ENCODE peak calls at places on chromosomes 13 and 19, in seven cellular contexts. J is tibial artery, I is right cardiac atrium, Z is upper lobe of right lung, B is ovary, W is psoas muscle, U is PC-9. P is an unnamed sample.
A peak's percentile ranks its signal among the peaks of the same experiment; 100 is the strongest.

GRCh38 chr19:12749938-12750521 is 1.6 kb upstream of the BEST2 start:
- DNase-seq in J (no peak), I (no peak), Z (no peak), B (no peak), W (no peak), U (no peak), P (peak; percentile 50)

GRCh38 chr19:19677579-19677978 is 8.9 kb downstream of the ZNF101 start:
- DNase-seq in J (no peak), I (no peak), Z (no peak), B (no peak), W (no peak), U (no peak), P (no peak)

GRCh38 chr13:71661921-71662320 is 205.1 kb downstream of the DACH1 start:
- DNase-seq in J (no peak), I (no peak), Z (no peak), B (no peak), W (no peak), U (no peak), P (no peak)

GRCh38 chr19:40200352-40201099 is 9.3 kb downstream of the MAP3K10 start:
- DNase-seq in J (no peak), I (no peak), Z (no peak), B (no peak), W (no peak), U (no peak), P (no peak)

GRCh38 chr19:17107546-17108452 is 32.2 kb downstream of the MYO9B start:
- DNase-seq in J (peak; percentile 96), I (peak; percentile 97), Z (peak; percentile 78), B (peak; percentile 70), W (peak; percentile 93), U (peak; percentile 99), P (no peak)

GRCh38 chr13:67147257-67148218 is 82.6 kb downstream of the PCDH9 start:
- DNase-seq in J (no peak), I (no peak), Z (no peak), B (no peak), W (no peak), U (no peak), P (no peak)

GRCh38 chr13:30339721-30340366 is 32.5 kb upstream of the KATNAL1 start:
- DNase-seq in J (no peak), I (no peak), Z (no peak), B (peak; percentile 67), W (no peak), U (no peak), P (no peak)

GRCh38 chr13:44132710-44133109 is 240.9 kb upstream of the SERP2 start:
- DNase-seq in J (peak; percentile 80), I (peak; percentile 80), Z (peak; percentile 87), B (no peak), W (peak; percentile 75), U (peak; percentile 36), P (no peak)

GRCh38 chr13:28805193-28805819 is 14.8 kb upstream of the MTUS2 start:
- DNase-seq in J (no peak), I (peak; percentile 24), Z (no peak), B (no peak), W (no peak), U (no peak), P (peak; percentile 42)

GRCh38 chr19:38057954-38058690 is 151.1 kb downstream of the SIPA1L3 start:
- DNase-seq in J (no peak), I (no peak), Z (peak; percentile 87), B (no peak), W (no peak), U (peak; percentile 93), P (peak; percentile 65)

GRCh38 chr19:8698433-8699063 is at the start of gene ACTL9:
- DNase-seq in J (no peak), I (no peak), Z (no peak), B (no peak), W (no peak), U (no peak), P (no peak)

GRCh38 chr13:58792854-58793253 is 1161.3 kb downstream of the PCDH17 start:
- DNase-seq in J (no peak), I (no peak), Z (no peak), B (no peak), W (no peak), U (no peak), P (no peak)

GRCh38 chr13:23794267-23795161 is 94.7 kb downstream of the MIPEP start:
- DNase-seq in J (no peak), I (no peak), Z (no peak), B (no peak), W (no peak), U (peak; percentile 69), P (no peak)

GRCh38 chr13:101919541-101920306 is 467.2 kb downstream of the ITGBL1 start:
- DNase-seq in J (no peak), I (peak; percentile 18), Z (no peak), B (no peak), W (no peak), U (no peak), P (no peak)

GRCh38 chr19:41031926-41032325 is 40.8 kb downstream of the CYP2B6 start:
- DNase-seq in J (no peak), I (no peak), Z (no peak), B (no peak), W (no peak), U (peak; percentile 91), P (no peak)

GRCh38 chr13:112893570-112894422 is 75.2 kb upstream of the MCF2L start:
- DNase-seq in J (no peak), I (peak; percentile 38), Z (no peak), B (no peak), W (no peak), U (no peak), P (peak; percentile 38)

GRCh38 chr19:30545752-30546151 is 173.6 kb downstream of the ZNF536 start:
- DNase-seq in J (no peak), I (no peak), Z (no peak), B (no peak), W (no peak), U (no peak), P (no peak)

GRCh38 chr19:13788991-13789390 is 6.3 kb upstream of the ZSWIM4 start:
- DNase-seq in J (peak; percentile 58), I (peak; percentile 47), Z (no peak), B (no peak), W (no peak), U (no peak), P (no peak)

GRCh38 chr19:41705393-41706174 is 2.8 kb upstream of the CEACAM5 start:
- DNase-seq in J (no peak), I (no peak), Z (peak; percentile 72), B (no peak), W (no peak), U (no peak), P (peak; percentile 21)

GRCh38 chr19:27822336-27822735 is 1390.6 kb downstream of the UQCRFS1 start:
- DNase-seq in J (no peak), I (no peak), Z (no peak), B (no peak), W (no peak), U (no peak), P (no peak)

GRCh38 chr19:38793186-38793585 is 4.2 kb downstream of the LGALS7B start:
- DNase-seq in J (no peak), I (no peak), Z (no peak), B (no peak), W (no peak), U (peak; percentile 48), P (no peak)

GRCh38 chr19:2242811-2243210 is 6.2 kb downstream of the SF3A2 start:
- DNase-seq in J (no peak), I (no peak), Z (no peak), B (no peak), W (no peak), U (no peak), P (no peak)
- H3K4me1 ChIP-seq in J (peaks cover 55% of the 10 kb centered on the region), I (peaks cover 17% of the 10 kb centered on the region), Z (peaks cover 55% of the 10 kb centered on the region), B (peaks cover 19% of the 10 kb centered on the region), W (peaks cover 63% of the 10 kb centered on the region), U (peaks cover 12% of the 10 kb centered on the region), P (peaks cover 17% of the 10 kb centered on the region)

DNA sequence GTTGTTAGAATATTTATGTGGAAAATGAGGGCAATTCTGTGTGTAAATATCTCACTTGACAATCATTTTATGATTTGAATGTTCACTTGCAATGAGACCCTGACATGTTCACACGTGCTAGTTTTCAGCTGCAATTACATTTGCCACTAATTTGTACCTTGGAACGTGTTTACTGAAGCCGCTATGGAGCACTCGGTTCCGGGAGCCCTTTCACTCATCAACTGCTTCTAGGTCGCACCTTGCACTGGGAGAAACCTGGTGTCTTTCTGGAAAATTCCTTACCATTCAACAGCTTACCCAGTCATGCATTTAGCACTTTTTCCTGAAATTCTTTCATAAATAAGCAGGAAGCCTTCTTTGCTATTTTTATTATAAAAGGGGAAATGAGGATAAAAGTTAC is 229.6 kb downstream of the ZIC5 start:
- DNase-seq in J (no peak), I (no peak), Z (no peak), B (no peak), W (no peak), U (no peak), P (peak; percentile 54)
- H3K27ac ChIP-seq in J (no peak overlapping the region), I (no peak overlapping the region), Z (no peak overlapping the region), B (no peak overlapping the region), W (no peak overlapping the region), U (no peak overlapping the region), P (no peak overlapping the region)

GRCh38 chr19:48735031-48735615 is 5.3 kb downstream of the RASIP1 start:
- DNase-seq in J (no peak), I (no peak), Z (no peak), B (no peak), W (no peak), U (peak; percentile 68), P (peak; percentile 80)

GRCh38 chr19:48726573-48726972 is 7.0 kb upstream of the MAMSTR start:
- DNase-seq in J (no peak), I (no peak), Z (no peak), B (no peak), W (no peak), U (no peak), P (peak; percentile 19)

GRCh38 chr19:48728882-48729645 is 9.5 kb upstream of the MAMSTR start:
- DNase-seq in J (no peak), I (no peak), Z (no peak), B (peak; percentile 56), W (no peak), U (no peak), P (no peak)

GRCh38 chr19:48734625-48735024 is 5.8 kb downstream of the RASIP1 start:
- DNase-seq in J (no peak), I (no peak), Z (no peak), B (no peak), W (no peak), U (no peak), P (no peak)

GRCh38 chr19:48731452-48731851 is 9.0 kb downstream of the RASIP1 start:
- DNase-seq in J (no peak), I (no peak), Z (no peak), B (no peak), W (no peak), U (no peak), P (no peak)
- H3K4me1 ChIP-seq in J (no peaks in the 10 kb centered on the region), I (no peaks in the 10 kb centered on the region), Z (peaks cover 9% of the 10 kb centered on the region), B (no peaks in the 10 kb centered on the region), W (no peaks in the 10 kb centered on the region), U (no peaks in the 10 kb centered on the region), P (no peaks in the 10 kb centered on the region)

DNA sequence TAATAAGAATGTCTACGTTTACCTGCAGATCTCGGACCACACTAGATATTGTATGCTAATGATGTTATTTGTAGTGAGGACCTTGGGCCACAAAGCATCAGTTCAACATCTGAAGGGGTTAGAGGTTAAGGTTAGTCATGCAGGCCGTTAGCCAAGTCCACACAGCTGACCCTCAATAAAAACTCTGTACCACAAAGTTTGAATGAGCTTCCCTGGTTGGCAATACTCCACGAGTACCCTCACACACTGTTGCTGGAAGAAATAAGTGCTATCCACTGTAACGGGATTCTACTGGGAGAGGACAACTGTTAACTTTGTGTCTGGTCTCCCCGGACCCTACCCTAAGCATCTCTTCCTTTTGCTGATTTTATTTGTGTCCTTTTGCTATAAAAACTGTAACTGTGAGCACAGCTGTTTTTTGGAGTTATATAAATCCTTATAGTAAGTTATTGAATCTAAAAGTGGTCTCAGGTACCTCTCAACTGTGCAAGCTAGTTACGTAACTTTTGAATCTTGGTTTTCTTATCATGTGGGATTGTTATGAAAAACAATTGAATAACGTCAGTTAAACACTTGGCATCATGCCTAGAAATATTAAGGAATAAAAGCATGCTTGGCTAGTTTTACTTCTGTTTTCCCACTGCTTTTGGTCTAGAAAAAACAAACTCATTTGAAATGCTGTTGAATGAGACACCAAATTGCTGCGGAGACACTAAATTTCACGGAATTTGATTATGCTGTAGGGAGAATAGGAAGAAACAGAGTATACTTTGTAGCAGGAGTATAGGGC is 181.5 kb downstream of the DNAJC3 start:
- DNase-seq in J (no peak), I (no peak), Z (no peak), B (no peak), W (no peak), U (no peak), P (peak; percentile 5)
- H3K27ac ChIP-seq in J (no peak overlapping the region), I (no peak overlapping the region), Z (no peak overlapping the region), B (no peak overlapping the region), W (no peak overlapping the region), U (no peak overlapping the region), P (no peak overlapping the region)